ENCODE peak calls at places on chromosomes 12 and 14, in six cellular contexts. B, U, A, T, L and X are unnamed samples.

GRCh38 chr12:70641691-70642090 is 4.5 kb upstream of the PTPRB start:
- DNase-seq in B (no peak), U (no peak), A (no peak), T (no peak), L (peak; percentile 51), X (no peak)

GRCh38 chr12:108768591-108769500 is 37.5 kb upstream of the CORO1C start:
- DNase-seq in B (no peak), U (no peak), A (no peak), T (no peak), L (no peak), X (no peak)

GRCh38 chr12:110179291-110179690 is 55.1 kb downstream of the IFT81 start:
- DNase-seq in B (no peak), U (no peak), A (peak; percentile 88), T (no peak), L (peak; percentile 72), X (peak; percentile 58)

GRCh38 chr12:3972576-3972975 is 99.4 kb upstream of the PARP11 start:
- DNase-seq in B (no peak), U (peak; percentile 41), A (no peak), T (no peak), L (no peak), X (no peak)

GRCh38 chr14:104880584-104881210 is 15.6 kb downstream of the CEP170B start:
- DNase-seq in B (no peak), U (peak; percentile 12), A (no peak), T (no peak), L (no peak), X (no peak)

GRCh38 chr14:70563869-70564268 is 29.1 kb upstream of the ADAM20 start:
- DNase-seq in B (no peak), U (no peak), A (no peak), T (no peak), L (no peak), X (no peak)

GRCh38 chr14:100278702-100279101 is 27.5 kb downstream of the SLC25A29 start:
- DNase-seq in B (no peak), U (no peak), A (peak; percentile 82), T (no peak), L (peak; percentile 74), X (peak; percentile 69)

GRCh38 chr14:22448035-22448904 is 140.8 kb downstream of the DAD1 start:
- DNase-seq in B (no peak), U (no peak), A (no peak), T (peak; percentile 31), L (peak; percentile 74), X (no peak)

GRCh38 chr12:115710104-115710564 is 567.4 kb downstream of the MED13L start:
- DNase-seq in B (no peak), U (no peak), A (peak; percentile 92), T (no peak), L (peak; percentile 64), X (peak; percentile 2)